ENCODE peak calls at places on chromosome 19, in nine cellular contexts. N is GM12891; A is NCI-H774; E is bronchial epithelial cell; L is NCI-H446 treated with DMSO at 0.1 percent for 48 hours; C is chondrocyte; I is NCI-H2171; T is stimulated activated CD8-positive, alpha-beta memory T cell treated with anti-CD3 and anti-CD28 coated beads, Interleukin-4, amount 100 ng/mL, for 4 hours; M is AG08396. X is an unnamed sample.

GRCh38 chr19:12603714-12604113 is 6.9 kb downstream of the ZNF490 start:
- DNase-seq in N (peak), A (no peak), E (no peak), L (no peak), C (no peak), I (no peak), T (no peak), M (peak), X (no peak)

GRCh38 chr19:42092350-42092749 is 16.4 kb downstream of the ZNF574 start:
- DNase-seq in N (no peak), A (peak), E (no peak), L (peak), C (no peak), I (peak), T (no peak), M (no peak), X (no peak)

GRCh38 chr19:54160182-54160811 is 776 bp upstream of the LENG1 start:
- DNase-seq in N (no peak), A (no peak), E (peak), L (no peak), C (no peak), I (no peak), T (no peak), M (peak), X (no peak)

GRCh38 chr19:47436712-47437401 is 17.5 kb upstream of the MEIS3 start:
- DNase-seq in N (peak), A (peak), E (peak), L (peak), C (no peak), I (peak), T (peak), M (peak), X (peak)

GRCh38 chr19:52786078-52786463 is 520 bp downstream of the ZNF600 start:
- DNase-seq in N (no peak), A (no peak), E (peak), L (no peak), C (no peak), I (no peak), T (no peak), M (peak), X (no peak)

GRCh38 chr19:34365463-34366401 is 736 bp downstream of the GPI start:
- DNase-seq in N (peak), A (no peak), E (peak), L (no peak), C (no peak), I (no peak), T (no peak), M (peak), X (no peak)

GRCh38 chr19:1865172-1866010 is 2.0 kb upstream of the KLF16 start:
- DNase-seq in N (no peak), A (no peak), E (no peak), L (no peak), C (no peak), I (no peak), T (no peak), M (no peak), X (no peak)

GRCh38 chr19:2484178-2484937 is 8.4 kb downstream of the GADD45B start:
- DNase-seq in N (no peak), A (no peak), E (no peak), L (no peak), C (no peak), I (no peak), T (no peak), M (no peak), X (no peak)